ENCODE peak calls at places on chromosomes 5 and 9, in five cellular contexts. One of them, this sample, is unnamed.

GRCh38 chr9:12861035-12861434 is 86.2 kb downstream of the LURAP1L start:
- DNase-seq in tibial artery: no peak
- DNase-seq in dorsolateral prefrontal cortex: no peak
- DNase-seq in mucosa of descending colon: no peak
- DNase-seq in fibroblast of the aortic adventitia: no peak
- DNase-seq in this sample: no peak

GRCh38 chr9:97527626-97528528 is 26.4 kb downstream of the TMOD1 start:
- DNase-seq in dorsolateral prefrontal cortex: no peak
- DNase-seq in fibroblast of the aortic adventitia: no peak
- DNase-seq in mucosa of descending colon: no peak
- DNase-seq in tibial artery: peak
- DNase-seq in this sample: no peak

GRCh38 chr5:60354322-60354721 is 345.6 kb downstream of the DEPDC1B start:
- DNase-seq in tibial artery: no peak
- DNase-seq in mucosa of descending colon: no peak
- DNase-seq in fibroblast of the aortic adventitia: no peak
- DNase-seq in dorsolateral prefrontal cortex: no peak
- DNase-seq in this sample: no peak

GRCh38 chr5:64792474-64792873 is 23.7 kb downstream of the CWC27 start:
- DNase-seq in fibroblast of the aortic adventitia: no peak
- DNase-seq in mucosa of descending colon: no peak
- DNase-seq in dorsolateral prefrontal cortex: no peak
- DNase-seq in tibial artery: no peak
- DNase-seq in this sample: no peak

GRCh38 chr9:536597-537511 is 304.6 kb upstream of the DMRT1 start:
- DNase-seq in fibroblast of the aortic adventitia: no peak
- DNase-seq in dorsolateral prefrontal cortex: no peak
- DNase-seq in mucosa of descending colon: no peak
- DNase-seq in tibial artery: no peak
- DNase-seq in this sample: no peak

GRCh38 chr9:112754578-112754977 is 4.0 kb downstream of the SNX30 start:
- DNase-seq in dorsolateral prefrontal cortex: no peak
- DNase-seq in fibroblast of the aortic adventitia: peak
- DNase-seq in tibial artery: no peak
- DNase-seq in mucosa of descending colon: no peak
- DNase-seq in this sample: peak

GRCh38 chr5:41722359-41722950 is 147.8 kb downstream of the OXCT1 start:
- DNase-seq in mucosa of descending colon: no peak
- DNase-seq in tibial artery: no peak
- DNase-seq in dorsolateral prefrontal cortex: no peak
- DNase-seq in fibroblast of the aortic adventitia: peak
- DNase-seq in this sample: no peak

GRCh38 chr9:110047232-110047954 is 160.6 kb downstream of the C9orf152 start:
- DNase-seq in tibial artery: no peak
- DNase-seq in dorsolateral prefrontal cortex: no peak
- DNase-seq in mucosa of descending colon: no peak
- DNase-seq in fibroblast of the aortic adventitia: no peak
- DNase-seq in this sample: no peak

GRCh38 chr9:97571664-97572063 is 61.5 kb downstream of the TSTD2 start:
- DNase-seq in fibroblast of the aortic adventitia: peak
- DNase-seq in dorsolateral prefrontal cortex: no peak
- DNase-seq in mucosa of descending colon: no peak
- DNase-seq in tibial artery: no peak
- DNase-seq in this sample: no peak

GRCh38 chr5:10479226-10479721 is 37.6 kb downstream of the ROPN1L start:
- DNase-seq in fibroblast of the aortic adventitia: peak
- DNase-seq in mucosa of descending colon: peak
- DNase-seq in tibial artery: no peak
- DNase-seq in dorsolateral prefrontal cortex: no peak
- DNase-seq in this sample: peak

GRCh38 chr5:167792538-167792937 is 498.9 kb upstream of the WWC1 start:
- DNase-seq in tibial artery: no peak
- DNase-seq in fibroblast of the aortic adventitia: no peak
- DNase-seq in mucosa of descending colon: no peak
- DNase-seq in dorsolateral prefrontal cortex: no peak
- DNase-seq in this sample: no peak

GRCh38 chr9:137745541-137745991 is 126.8 kb downstream of the EHMT1 start:
- DNase-seq in mucosa of descending colon: no peak
- DNase-seq in fibroblast of the aortic adventitia: no peak
- DNase-seq in dorsolateral prefrontal cortex: no peak
- DNase-seq in tibial artery: no peak
- DNase-seq in this sample: no peak

GRCh38 chr9:121718063-121718462 is 66.6 kb downstream of the DAB2IP start:
- DNase-seq in fibroblast of the aortic adventitia: no peak
- DNase-seq in mucosa of descending colon: no peak
- DNase-seq in tibial artery: peak
- DNase-seq in dorsolateral prefrontal cortex: peak
- DNase-seq in this sample: peak

GRCh38 chr9:131012023-131012334 is 3.0 kb downstream of the LAMC3 start:
- DNase-seq in fibroblast of the aortic adventitia: no peak
- DNase-seq in dorsolateral prefrontal cortex: no peak
- DNase-seq in mucosa of descending colon: no peak
- DNase-seq in tibial artery: no peak
- DNase-seq in this sample: no peak

GRCh38 chr9:6759114-6759977 is 1.6 kb downstream of the KDM4C start:
- DNase-seq in mucosa of descending colon: no peak
- DNase-seq in dorsolateral prefrontal cortex: no peak
- DNase-seq in fibroblast of the aortic adventitia: peak
- DNase-seq in tibial artery: no peak
- DNase-seq in this sample: peak

GRCh38 chr9:18855636-18856035 is 177.4 kb downstream of the SAXO1 start:
- DNase-seq in tibial artery: no peak
- DNase-seq in fibroblast of the aortic adventitia: peak
- DNase-seq in dorsolateral prefrontal cortex: no peak
- DNase-seq in mucosa of descending colon: no peak
- DNase-seq in this sample: no peak

GRCh38 chr5:1211701-1212100 is 10.3 kb downstream of the SLC6A19 start:
- DNase-seq in dorsolateral prefrontal cortex: no peak
- DNase-seq in tibial artery: no peak
- DNase-seq in fibroblast of the aortic adventitia: no peak
- DNase-seq in mucosa of descending colon: no peak
- DNase-seq in this sample: no peak

GRCh38 chr9:92463989-92464388 is 18.3 kb downstream of the ASPN start:
- DNase-seq in fibroblast of the aortic adventitia: peak
- DNase-seq in tibial artery: no peak
- DNase-seq in mucosa of descending colon: no peak
- DNase-seq in dorsolateral prefrontal cortex: no peak
- DNase-seq in this sample: peak

GRCh38 chr5:37217976-37218375 is 31.2 kb downstream of the CPLANE1 start:
- DNase-seq in dorsolateral prefrontal cortex: no peak
- DNase-seq in fibroblast of the aortic adventitia: no peak
- DNase-seq in tibial artery: no peak
- DNase-seq in mucosa of descending colon: no peak
- DNase-seq in this sample: no peak

GRCh38 chr5:10892135-10892910 is 131.3 kb upstream of the DAP start:
- DNase-seq in dorsolateral prefrontal cortex: no peak
- DNase-seq in fibroblast of the aortic adventitia: no peak
- DNase-seq in mucosa of descending colon: no peak
- DNase-seq in tibial artery: no peak
- DNase-seq in this sample: peak

GRCh38 chr5:59293700-59294099 is 599.8 kb downstream of the PDE4D start:
- DNase-seq in tibial artery: no peak
- DNase-seq in fibroblast of the aortic adventitia: no peak
- DNase-seq in dorsolateral prefrontal cortex: no peak
- DNase-seq in mucosa of descending colon: no peak
- DNase-seq in this sample: no peak

GRCh38 chr5:135203593-135204036 is 169.6 kb upstream of the PITX1 start:
- DNase-seq in tibial artery: no peak
- DNase-seq in dorsolateral prefrontal cortex: no peak
- DNase-seq in fibroblast of the aortic adventitia: peak
- DNase-seq in mucosa of descending colon: no peak
- DNase-seq in this sample: no peak

GRCh38 chr5:57338068-57338848 is 144.4 kb downstream of the ACTBL2 start:
- DNase-seq in mucosa of descending colon: no peak
- DNase-seq in fibroblast of the aortic adventitia: peak
- DNase-seq in dorsolateral prefrontal cortex: no peak
- DNase-seq in tibial artery: no peak
- DNase-seq in this sample: peak

GRCh38 chr5:132483661-132484385 is 6.8 kb downstream of the IRF1 start:
- DNase-seq in dorsolateral prefrontal cortex: no peak
- DNase-seq in tibial artery: peak
- DNase-seq in fibroblast of the aortic adventitia: no peak
- DNase-seq in mucosa of descending colon: no peak
- DNase-seq in this sample: no peak

GRCh38 chr5:135557034-135557838 is 21.5 kb upstream of the NEUROG1 start:
- DNase-seq in fibroblast of the aortic adventitia: no peak
- DNase-seq in mucosa of descending colon: no peak
- DNase-seq in tibial artery: no peak
- DNase-seq in dorsolateral prefrontal cortex: no peak
- DNase-seq in this sample: no peak

GRCh38 chr9:97788763-97789663 is 64.0 kb upstream of the FOXE1 start:
- DNase-seq in mucosa of descending colon: no peak
- DNase-seq in fibroblast of the aortic adventitia: no peak
- DNase-seq in tibial artery: no peak
- DNase-seq in dorsolateral prefrontal cortex: no peak
- DNase-seq in this sample: no peak

GRCh38 chr5:150302301-150303069 is at the start of gene ARSI:
- DNase-seq in fibroblast of the aortic adventitia: peak
- DNase-seq in dorsolateral prefrontal cortex: no peak
- DNase-seq in tibial artery: no peak
- DNase-seq in mucosa of descending colon: no peak
- DNase-seq in this sample: peak
- TF ChIP-seq CTCF in fibroblast of the aortic adventitia: peak
- TF ChIP-seq CTCF in dorsolateral prefrontal cortex: no peak
- TF ChIP-seq CTCF in tibial artery: no peak
- TF ChIP-seq CTCF in mucosa of descending colon: no peak
- TF ChIP-seq CTCF in this sample: peak

DNA sequence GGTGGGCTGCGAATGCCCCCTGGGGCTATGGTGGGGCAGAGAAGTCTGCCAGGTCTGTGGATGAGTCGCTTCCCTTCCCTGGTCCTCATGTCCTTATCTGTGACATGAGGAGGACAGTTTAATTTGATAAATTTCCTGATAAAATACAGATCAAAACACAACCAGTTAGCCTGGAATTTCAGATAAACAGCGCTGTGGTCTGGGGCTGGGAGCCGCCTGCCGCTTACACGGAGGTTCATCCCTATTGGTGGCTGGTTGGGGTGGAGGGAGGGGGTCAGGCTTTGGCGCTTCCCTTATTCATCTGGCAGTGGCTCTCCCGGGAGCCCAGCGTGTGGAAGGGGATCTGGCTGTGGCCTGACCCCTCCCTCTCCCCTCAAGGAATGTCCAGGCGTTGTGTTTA is 17.9 kb downstream of the CRB2 start:
- DNase-seq in fibroblast of the aortic adventitia: no peak
- DNase-seq in mucosa of descending colon: no peak
- DNase-seq in tibial artery: no peak
- DNase-seq in dorsolateral prefrontal cortex: no peak
- DNase-seq in this sample: no peak
- H3K4me3 ChIP-seq in fibroblast of the aortic adventitia: no peak
- H3K4me3 ChIP-seq in mucosa of descending colon: no peak
- H3K4me3 ChIP-seq in tibial artery: no peak
- H3K4me3 ChIP-seq in dorsolateral prefrontal cortex: no peak
- H3K4me3 ChIP-seq in this sample: no peak

GRCh38 chr5:103523319-103523718 is 39.3 kb downstream of the NUDT12 start:
- DNase-seq in fibroblast of the aortic adventitia: no peak
- DNase-seq in tibial artery: no peak
- DNase-seq in mucosa of descending colon: no peak
- DNase-seq in dorsolateral prefrontal cortex: no peak
- DNase-seq in this sample: no peak

GRCh38 chr5:103514381-103514780 is 48.2 kb downstream of the NUDT12 start:
- DNase-seq in mucosa of descending colon: no peak
- DNase-seq in fibroblast of the aortic adventitia: no peak
- DNase-seq in tibial artery: no peak
- DNase-seq in dorsolateral prefrontal cortex: no peak
- DNase-seq in this sample: no peak

GRCh38 chr5:103522586-103522985 is 40.0 kb downstream of the NUDT12 start:
- DNase-seq in mucosa of descending colon: no peak
- DNase-seq in dorsolateral prefrontal cortex: no peak
- DNase-seq in tibial artery: no peak
- DNase-seq in fibroblast of the aortic adventitia: peak
- DNase-seq in this sample: peak

GRCh38 chr5:103525366-103525765 is 37.2 kb downstream of the NUDT12 start:
- DNase-seq in dorsolateral prefrontal cortex: no peak
- DNase-seq in fibroblast of the aortic adventitia: peak
- DNase-seq in tibial artery: no peak
- DNase-seq in mucosa of descending colon: no peak
- DNase-seq in this sample: no peak

DNA sequence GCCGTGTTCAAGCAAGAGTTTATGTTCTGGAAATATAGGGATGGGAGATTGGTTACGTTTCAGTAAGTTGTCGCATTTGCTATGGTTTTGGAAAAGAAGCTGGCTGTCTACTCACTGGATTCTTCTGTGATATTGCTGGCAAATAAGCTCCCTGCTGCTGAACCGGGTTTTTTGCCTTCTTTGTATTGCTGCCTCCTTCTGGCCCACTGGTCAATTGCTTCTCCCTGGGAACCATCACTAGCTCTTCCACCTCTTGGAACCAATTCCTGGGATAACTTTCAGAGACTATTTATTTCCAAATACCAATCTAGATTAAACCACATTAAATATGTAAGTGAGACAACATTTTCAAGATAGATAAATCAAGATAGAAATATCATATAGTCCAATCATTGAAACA is 43.0 kb downstream of the NUDT12 start:
- DNase-seq in fibroblast of the aortic adventitia: peak
- DNase-seq in tibial artery: no peak
- DNase-seq in dorsolateral prefrontal cortex: no peak
- DNase-seq in mucosa of descending colon: no peak
- DNase-seq in this sample: no peak
- TF ChIP-seq CTCF in fibroblast of the aortic adventitia: peak
- TF ChIP-seq CTCF in tibial artery: no peak
- TF ChIP-seq CTCF in dorsolateral prefrontal cortex: no peak
- TF ChIP-seq CTCF in mucosa of descending colon: no peak
- TF ChIP-seq CTCF in this sample: peak

DNA sequence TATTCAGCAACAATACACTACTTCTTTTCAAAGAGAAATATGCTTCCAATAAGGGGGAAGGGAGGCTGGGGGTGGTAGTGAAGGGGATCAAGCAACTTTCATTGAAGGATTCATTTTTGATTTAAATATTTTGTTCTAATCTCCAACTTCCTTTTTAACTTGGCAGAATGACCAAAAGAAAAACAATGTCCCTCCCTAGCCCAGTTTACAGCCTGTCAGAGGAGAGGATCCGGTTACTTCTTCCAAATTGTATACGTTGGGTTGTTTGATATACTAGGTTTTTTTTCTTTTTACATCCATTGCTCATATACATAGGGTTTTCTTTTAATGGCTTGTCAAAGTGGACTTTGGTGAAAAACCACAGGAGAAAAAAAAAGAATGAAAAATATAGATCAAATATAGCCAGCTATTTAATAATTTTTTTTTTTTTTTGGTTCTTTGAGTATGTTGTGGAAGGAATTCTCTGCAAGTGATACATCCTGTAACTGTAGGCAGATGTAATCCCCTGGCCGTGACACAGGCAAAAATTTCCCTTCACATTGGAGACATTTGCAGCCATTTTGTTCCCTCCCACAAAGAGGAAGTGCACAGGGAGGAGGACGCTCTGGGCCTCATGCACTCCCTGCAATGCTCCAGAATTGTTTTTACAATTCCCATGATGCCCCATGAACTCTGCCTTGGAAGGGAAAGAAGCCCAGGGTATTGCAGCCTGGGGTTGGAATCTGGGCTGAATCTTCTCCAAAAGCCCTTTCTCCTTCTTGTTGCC is 491.5 kb downstream of the CCDC171 start:
- DNase-seq in fibroblast of the aortic adventitia: peak
- DNase-seq in dorsolateral prefrontal cortex: no peak
- DNase-seq in tibial artery: no peak
- DNase-seq in mucosa of descending colon: no peak
- DNase-seq in this sample: no peak
- H3K4me3 ChIP-seq in fibroblast of the aortic adventitia: no peak
- H3K4me3 ChIP-seq in dorsolateral prefrontal cortex: no peak
- H3K4me3 ChIP-seq in tibial artery: no peak
- H3K4me3 ChIP-seq in mucosa of descending colon: no peak
- H3K4me3 ChIP-seq in this sample: no peak

This sample was measured in AG10803.